ENCODE peak calls at places on chromosomes 5 and 9, in six cellular contexts. N is upper lobe of right lung, O is heart right ventricle, H is suprapubic skin, J is D721Med, I is esophagus muscularis mucosa. Z is an unnamed sample.

GRCh38 chr9:124813496-124814177 is 36.7 kb downstream of the OLFML2A start:
- DNase-seq in N (no peak), O (no peak), H (no peak), J (no peak), I (no peak), Z (no peak)

GRCh38 chr5:77180167-77181081 is 30.1 kb upstream of the PDE8B start:
- DNase-seq in N (peak; percentile 66), O (no peak), H (no peak), J (no peak), I (peak; percentile 88), Z (no peak)

GRCh38 chr5:95221234-95221633 is 63.7 kb downstream of the MCTP1 start:
- DNase-seq in N (no peak), O (no peak), H (no peak), J (no peak), I (no peak), Z (no peak)

GRCh38 chr5:96651948-96652753 is 10.0 kb upstream of the CAST start:
- DNase-seq in N (no peak), O (no peak), H (no peak), J (no peak), I (no peak), Z (no peak)

GRCh38 chr5:136435951-136436544 is 70.7 kb upstream of the TRPC7 start:
- DNase-seq in N (no peak), O (no peak), H (no peak), J (no peak), I (no peak), Z (no peak)

GRCh38 chr9:69731348-69731747 is 28.5 kb downstream of the PTAR1 start:
- DNase-seq in N (no peak), O (no peak), H (no peak), J (no peak), I (no peak), Z (no peak)

GRCh38 chr9:130197888-130198287 is 25.7 kb downstream of the NCS1 start:
- DNase-seq in N (no peak), O (no peak), H (no peak), J (no peak), I (no peak), Z (no peak)

GRCh38 chr5:156929366-156929948 is 33.6 kb downstream of the TIMD4 start:
- DNase-seq in N (no peak), O (no peak), H (no peak), J (no peak), I (no peak), Z (no peak)

GRCh38 chr5:85311536-85311935 is 926.9 kb upstream of the EDIL3 start:
- DNase-seq in N (no peak), O (no peak), H (no peak), J (no peak), I (no peak), Z (no peak)

GRCh38 chr9:4177970-4178758 is 121.7 kb downstream of the GLIS3 start:
- DNase-seq in N (no peak), O (no peak), H (no peak), J (no peak), I (peak; percentile 39), Z (no peak)

GRCh38 chr5:65127181-65127901 is 354.4 kb downstream of the ADAMTS6 start:
- DNase-seq in N (no peak), O (no peak), H (no peak), J (no peak), I (no peak), Z (no peak)

GRCh38 chr5:35476789-35477188 is 140.9 kb upstream of the SPEF2 start:
- DNase-seq in N (no peak), O (no peak), H (no peak), J (no peak), I (no peak), Z (no peak)

GRCh38 chr9:656918-657583 is 184.4 kb upstream of the DMRT1 start:
- DNase-seq in N (no peak), O (no peak), H (no peak), J (no peak), I (no peak), Z (no peak)

GRCh38 chr9:99822596-99823391 is 1.1 kb downstream of the NR4A3 start:
- DNase-seq in N (peak; percentile 66), O (peak; percentile 33), H (peak; percentile 68), J (no peak), I (peak; percentile 92), Z (peak; percentile 60)

GRCh38 chr5:16902846-16903245 is 33.2 kb downstream of the MYO10 start:
- DNase-seq in N (no peak), O (no peak), H (peak; percentile 62), J (no peak), I (no peak), Z (no peak)

GRCh38 chr9:110928604-110929003 is 109.7 kb downstream of the LPAR1 start:
- DNase-seq in N (no peak), O (no peak), H (no peak), J (no peak), I (no peak), Z (no peak)

GRCh38 chr9:135355466-135356420 is 123.8 kb upstream of the PPP1R26 start:
- DNase-seq in N (no peak), O (no peak), H (no peak), J (no peak), I (no peak), Z (no peak)

GRCh38 chr9:77725820-77726219 is 77.7 kb upstream of the GNA14 start:
- DNase-seq in N (no peak), O (no peak), H (no peak), J (no peak), I (no peak), Z (no peak)

GRCh38 chr9:109192732-109193361 is 25.8 kb upstream of the FRRS1L start:
- DNase-seq in N (no peak), O (no peak), H (no peak), J (no peak), I (no peak), Z (no peak)

GRCh38 chr5:93186031-93186682 is 394.9 kb downstream of the NR2F1-AS1 start:
- DNase-seq in N (no peak), O (no peak), H (no peak), J (no peak), I (no peak), Z (no peak)

GRCh38 chr9:127694890-127695735 is 11.7 kb upstream of the CFAP157 start:
- DNase-seq in N (no peak), O (no peak), H (no peak), J (no peak), I (no peak), Z (no peak)

GRCh38 chr5:150778517-150779396 is at the start of gene SMIM3:
- DNase-seq in N (peak; percentile 92), O (peak; percentile 88), H (peak; percentile 86), J (no peak), I (peak; percentile 94), Z (peak; percentile 53)

GRCh38 chr9:87547665-87548064 is 50.0 kb downstream of the DAPK1 start:
- DNase-seq in N (no peak), O (no peak), H (no peak), J (no peak), I (peak; percentile 91), Z (no peak)

GRCh38 chr5:59755476-59755875 is 138.1 kb downstream of the PDE4D start:
- DNase-seq in N (no peak), O (no peak), H (no peak), J (no peak), I (no peak), Z (no peak)

GRCh38 chr9:126886897-126887296 is 26.5 kb downstream of the ZBTB34 start:
- DNase-seq in N (peak; percentile 21), O (no peak), H (no peak), J (no peak), I (no peak), Z (no peak)

GRCh38 chr9:126704157-126704941 is 90.6 kb downstream of the LMX1B start:
- DNase-seq in N (peak; percentile 66), O (no peak), H (peak; percentile 58), J (no peak), I (no peak), Z (peak; percentile 14)

GRCh38 chr9:91315191-91315590 is 46.5 kb downstream of the AUH start:
- DNase-seq in N (no peak), O (no peak), H (no peak), J (no peak), I (no peak), Z (no peak)

GRCh38 chr5:126808619-126809018 is 31.7 kb downstream of the LMNB1 start:
- DNase-seq in N (no peak), O (no peak), H (no peak), J (no peak), I (no peak), Z (no peak)
- TF ChIP-seq CTCF in N (peak; percentile 58), O (peak; percentile 70), H (peak; percentile 45), J (peak; percentile 45), I (peak; percentile 44), Z (peak; percentile 63)

GRCh38 chr9:123400926-123401503 is 45.0 kb downstream of the CRB2 start:
- DNase-seq in N (no peak), O (peak; percentile 19), H (no peak), J (no peak), I (no peak), Z (no peak)

GRCh38 chr9:123402981-123403509 is 47.0 kb downstream of the CRB2 start:
- DNase-seq in N (no peak), O (no peak), H (no peak), J (no peak), I (no peak), Z (no peak)

GRCh38 chr9:123401879-123402513 is 46.0 kb downstream of the CRB2 start:
- DNase-seq in N (no peak), O (peak; percentile 24), H (no peak), J (peak; percentile 75), I (no peak), Z (no peak)

GRCh38 chr9:123397975-123398374 is 42.0 kb downstream of the CRB2 start:
- DNase-seq in N (no peak), O (no peak), H (no peak), J (peak; percentile 69), I (no peak), Z (no peak)

DNA sequence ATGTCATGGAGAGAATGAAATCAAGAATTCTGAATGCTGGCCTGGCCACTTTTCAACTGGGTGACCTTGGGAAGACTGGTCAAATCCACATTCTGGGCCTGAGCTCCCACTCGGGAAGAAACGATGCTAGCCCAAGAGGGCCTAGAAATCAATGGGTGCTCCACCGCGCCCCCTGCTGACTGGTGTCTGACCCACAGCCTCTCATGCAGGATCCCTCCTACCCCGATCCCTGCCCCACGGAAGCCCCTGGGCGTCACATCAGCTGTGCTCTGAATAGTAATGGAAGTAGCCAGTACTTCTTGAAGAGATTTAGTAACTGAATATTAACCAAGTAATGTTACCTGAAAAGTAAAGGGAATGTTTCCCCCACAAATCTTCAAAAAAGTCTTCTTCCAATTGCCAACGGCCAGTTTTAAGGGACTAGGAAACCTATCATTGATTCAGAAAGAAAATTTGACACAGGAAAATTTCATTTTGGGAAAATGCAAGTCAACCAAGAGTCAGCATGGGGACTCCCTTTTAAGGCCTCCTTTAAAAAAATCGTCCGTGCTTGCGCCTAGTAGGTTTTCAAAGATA is 43.9 kb downstream of the CRB2 start:
- DNase-seq in N (no peak), O (no peak), H (no peak), J (no peak), I (no peak), Z (no peak)
- TF ChIP-seq CTCF in N (peak; percentile 39), O (peak; percentile 49), H (no peak), J (peak; percentile 27), I (no peak), Z (peak; percentile 18)

GRCh38 chr9:32550046-32550608 is 2.0 kb upstream of the SMIM27 start:
- DNase-seq in N (no peak), O (no peak), H (no peak), J (no peak), I (no peak), Z (no peak)
- TF ChIP-seq CTCF in N (no peak), O (no peak), H (no peak), J (no peak), I (no peak), Z (no peak)

GRCh38 chr5:164672931-164673694 is 1167.7 kb downstream of the MAT2B start:
- DNase-seq in N (no peak), O (no peak), H (no peak), J (no peak), I (no peak), Z (no peak)
- TF ChIP-seq CTCF in N (no peak), O (peak; percentile 21), H (no peak), J (peak; percentile 25), I (peak; percentile 6), Z (no peak)